ENCODE peak calls at places on chromosome 11, in five cellular contexts. K, U, N, R and P are unnamed samples.

GRCh38 chr11:16151138-16151537 is 205.2 kb downstream of the SOX6 start:
- DNase-seq in N (no peak), R (no peak), K (no peak), U (no peak), P (no peak)

GRCh38 chr11:123351375-123351774 is 78.7 kb upstream of the GRAMD1B start:
- DNase-seq in R (no peak), N (no peak), K (no peak), U (no peak), P (peak; percentile 93)

GRCh38 chr11:76770642-76771445 is 12.3 kb upstream of the TSKU start:
- DNase-seq in K (peak; percentile 89), U (no peak), N (no peak), R (no peak), P (peak; percentile 72)

GRCh38 chr11:111691176-111691575 is 75.0 kb downstream of the PPP2R1B start:
- DNase-seq in K (peak; percentile 35), N (no peak), R (no peak), U (no peak), P (no peak)

GRCh38 chr11:4093519-4094347 is 866 bp upstream of the RRM1 start:
- DNase-seq in K (no peak), N (no peak), R (no peak), U (peak; percentile 27), P (peak; percentile 36)

GRCh38 chr11:34351051-34351450 is 6.8 kb downstream of the ABTB2 start:
- DNase-seq in N (no peak), R (no peak), U (no peak), K (no peak), P (no peak)

GRCh38 chr11:133900176-133901105 is 55.1 kb upstream of the SPATA19 start:
- DNase-seq in R (no peak), K (no peak), U (no peak), N (no peak), P (no peak)

GRCh38 chr11:106391771-106392412 is 314.4 kb downstream of the AASDHPPT start:
- DNase-seq in N (no peak), K (peak; percentile 23), R (no peak), U (no peak), P (no peak)

GRCh38 chr11:8392166-8392565 is 128.5 kb upstream of the LMO1 start:
- DNase-seq in R (no peak), N (no peak), U (no peak), K (no peak), P (no peak)

GRCh38 chr11:61337706-61338268 is 4.8 kb downstream of the TKFC start:
- DNase-seq in N (no peak), K (no peak), U (no peak), R (no peak), P (no peak)

GRCh38 chr11:65864758-65865471 is 4.7 kb downstream of the MUS81 start:
- DNase-seq in N (no peak), K (no peak), R (no peak), U (no peak), P (no peak)

GRCh38 chr11:16266021-16266420 is 90.3 kb downstream of the SOX6 start:
- DNase-seq in N (no peak), R (no peak), K (no peak), U (no peak), P (no peak)